ENCODE peak calls at places on chromosomes 6 and 20, in four cellular contexts. M is stomach, A is IMR-90, E is H9. U is an unnamed sample. For H3K4me1, the result is how much of the 10 kb centered on the place peaks cover.

GRCh38 chr6:150016324-150017185 is 8.8 kb downstream of the RAET1L start:
- DNase-seq in A (peak), E (no peak), M (peak), U (no peak)

GRCh38 chr6:160108077-160108476 is 13.5 kb upstream of the SLC22A1 start:
- DNase-seq in M (no peak), E (no peak), A (no peak), U (no peak)

GRCh38 chr20:44412402-44413144 is 57.1 kb downstream of the HNF4A start:
- DNase-seq in M (no peak), A (no peak), E (no peak), U (no peak)

GRCh38 chr6:144104488-144104887 is 9.1 kb upstream of the SF3B5 start:
- DNase-seq in M (no peak), A (no peak), E (no peak), U (no peak)

GRCh38 chr6:105177521-105177920 is 2.3 kb downstream of the POPDC3 start:
- DNase-seq in A (no peak), E (no peak), M (no peak), U (no peak)

GRCh38 chr20:42567409-42567808 is 622.3 kb downstream of the PTPRT start:
- DNase-seq in M (no peak), E (no peak), A (no peak), U (peak)

GRCh38 chr6:134177753-134178229 is 125.4 kb upstream of the SLC2A12 start:
- DNase-seq in M (no peak), A (peak), E (no peak), U (peak)

GRCh38 chr6:145241039-145241438 is 494.3 kb downstream of the EPM2A start:
- DNase-seq in E (no peak), M (no peak), A (peak), U (no peak)

GRCh38 chr6:143607959-143608358 is 69.8 kb upstream of the PHACTR2 start:
- DNase-seq in A (no peak), M (no peak), E (no peak), U (no peak)

DNA sequence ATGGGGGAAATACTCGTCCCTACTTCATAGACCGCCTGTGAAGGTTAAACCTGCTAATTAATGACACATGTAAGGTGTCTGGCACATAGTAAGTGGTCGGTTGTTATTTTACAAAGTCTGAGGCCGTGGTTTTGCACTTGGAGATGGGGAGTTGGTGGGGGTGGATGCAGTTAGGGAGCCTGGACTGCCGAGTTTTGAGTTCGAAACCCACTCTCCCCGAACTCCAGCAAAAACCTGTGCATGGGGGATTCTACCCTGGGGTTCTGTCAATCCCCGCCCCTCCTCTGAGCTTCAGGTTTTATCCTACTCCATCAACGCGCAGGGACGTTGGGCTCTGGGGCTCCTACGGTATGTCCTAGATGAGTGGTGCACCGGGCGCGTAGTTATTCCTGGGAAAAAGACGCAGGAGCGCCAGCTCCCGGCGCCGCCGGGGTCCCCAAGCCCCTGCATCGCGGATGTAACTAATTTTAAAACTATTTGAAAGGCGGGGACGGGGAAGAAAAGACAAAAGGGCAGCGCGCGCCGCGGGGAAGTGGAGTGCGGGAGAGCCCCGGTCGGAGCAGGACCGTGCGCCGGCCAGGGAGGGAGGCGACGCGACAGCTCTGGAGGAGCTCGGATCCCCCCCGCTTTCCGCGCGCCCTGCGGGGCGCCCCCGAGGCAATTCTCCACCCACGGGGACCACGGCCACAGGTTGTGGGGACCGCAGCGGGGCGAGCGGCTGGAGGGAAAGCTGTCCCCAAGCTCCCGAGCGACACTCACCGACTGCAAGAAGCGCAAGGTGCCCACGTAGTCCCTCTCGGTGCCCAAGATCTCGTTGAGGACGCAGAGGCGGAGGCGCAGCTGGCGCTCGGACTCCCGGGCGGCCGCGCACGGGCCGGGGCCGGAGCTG is 672 bp downstream of the PREX1 start:
- DNase-seq in E (peak), A (no peak), M (peak), U (no peak)
- TF ChIP-seq CTCF in E (no peak), A (no peak), M (no peak), U (no peak)

GRCh38 chr6:24307881-24308280 is 50.0 kb downstream of the DCDC2 start:
- DNase-seq in A (no peak), M (no peak), E (no peak), U (no peak)

GRCh38 chr6:24313477-24314141 is 44.2 kb downstream of the DCDC2 start:
- DNase-seq in A (peak), E (peak), M (peak), U (no peak)

GRCh38 chr6:24313133-24313476 is 44.8 kb downstream of the DCDC2 start:
- DNase-seq in A (no peak), E (no peak), M (no peak), U (no peak)
- H3K4me1 ChIP-seq in A (under half), E (under half), M (under half), U (under half)

GRCh38 chr20:10842116-10842515 is 168.3 kb upstream of the JAG1 start:
- DNase-seq in M (no peak), E (no peak), A (no peak), U (no peak)
- H3K27ac ChIP-seq in M (no peak), E (no peak), A (no peak), U (no peak)

GRCh38 chr20:53205046-53205445 is 232.9 kb downstream of the TSHZ2 start:
- DNase-seq in E (no peak), A (no peak), M (no peak), U (no peak)

GRCh38 chr20:53210931-53211330 is 238.8 kb downstream of the TSHZ2 start:
- DNase-seq in A (no peak), E (no peak), M (no peak), U (no peak)

GRCh38 chr20:53212018-53212417 is 239.9 kb downstream of the TSHZ2 start:
- DNase-seq in E (no peak), M (no peak), A (no peak), U (no peak)

GRCh38 chr20:53210041-53210440 is 237.9 kb downstream of the TSHZ2 start:
- DNase-seq in A (no peak), E (no peak), M (no peak), U (no peak)

GRCh38 chr20:53208110-53208908 is 236.2 kb downstream of the TSHZ2 start:
- DNase-seq in E (peak), A (no peak), M (no peak), U (no peak)
- TF ChIP-seq CTCF in E (peak), A (no peak), M (no peak), U (no peak)

GRCh38 chr20:63007722-63008488 is 1.1 kb upstream of the BHLHE23 start:
- DNase-seq in A (no peak), E (no peak), M (no peak), U (no peak)

GRCh38 chr20:63005862-63006564 is 751 bp downstream of the BHLHE23 start:
- DNase-seq in A (peak), E (peak), M (no peak), U (no peak)

GRCh38 chr20:63008541-63009043 is 1.8 kb upstream of the BHLHE23 start:
- DNase-seq in M (no peak), E (no peak), A (no peak), U (no peak)

GRCh38 chr20:63006611-63007471 is at the start of gene BHLHE23:
- DNase-seq in M (no peak), E (peak), A (no peak), U (no peak)

GRCh38 chr20:63007472-63007721 is 633 bp upstream of the BHLHE23 start:
- DNase-seq in E (no peak), A (no peak), M (no peak), U (no peak)
- H3K4me1 ChIP-seq in E (under half), A (under half), M (under half), U (half or more)

DNA sequence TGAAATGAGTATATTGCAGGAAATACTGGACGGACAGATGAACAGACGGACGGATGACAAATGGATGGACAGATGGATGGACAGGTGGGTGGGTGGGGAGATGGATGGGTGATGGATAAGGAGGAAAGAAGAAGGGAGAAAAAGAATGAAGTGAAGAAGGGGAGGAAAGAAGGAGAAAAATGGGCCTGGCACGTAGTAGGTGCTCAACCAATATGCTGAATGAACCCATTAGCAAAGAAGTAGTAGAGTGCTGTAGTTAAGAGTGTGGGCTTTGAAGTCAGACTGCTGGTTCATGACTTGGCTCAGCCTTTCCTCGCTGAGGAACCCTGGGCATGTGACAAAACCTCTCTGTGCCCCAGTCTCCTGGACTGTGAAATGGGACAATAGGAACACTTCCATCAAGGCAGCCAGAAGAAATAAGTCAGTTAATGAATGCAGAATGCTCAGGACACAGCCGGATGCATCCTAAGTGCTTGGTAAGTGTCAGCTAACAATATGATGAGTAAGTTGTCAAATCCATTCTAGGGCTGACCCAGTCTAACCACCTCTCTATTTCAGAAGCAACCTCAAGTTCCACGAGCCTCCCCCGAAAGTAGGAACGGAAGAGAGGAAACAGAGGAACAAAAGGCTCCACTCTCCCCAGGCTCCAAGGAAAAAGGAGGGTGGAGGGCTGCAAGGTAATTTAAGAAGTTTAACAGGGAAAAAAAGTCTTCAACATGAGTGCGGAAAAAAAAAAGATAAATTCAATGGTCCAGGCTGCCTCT is 37.8 kb downstream of the PREX1 start:
- DNase-seq in A (no peak), E (no peak), M (no peak), U (no peak)
- H3K27ac ChIP-seq in A (no peak), E (no peak), M (no peak), U (no peak)

U was measured in esophagus muscularis mucosa.